ENCODE peak calls at places on chromosomes 7 and 10, in eight cellular contexts. One of them, this sample, is unnamed.

GRCh38 chr7:36231406-36231805 is 78.4 kb downstream of the EEPD1 start:
- DNase-seq in body of pancreas: no peak
- DNase-seq in substantia nigra: no peak
- DNase-seq in fibroblast of lung: no peak
- DNase-seq in HCT116: no peak
- DNase-seq in CD4-positive, alpha-beta T cell: no peak
- DNase-seq in AG04450: no peak
- DNase-seq in A549: no peak
- DNase-seq in this sample: no peak

GRCh38 chr7:99021941-99022560 is 121.9 kb downstream of the SMURF1 start:
- DNase-seq in substantia nigra: no peak
- DNase-seq in AG04450: no peak
- DNase-seq in A549: no peak
- DNase-seq in body of pancreas: no peak
- DNase-seq in CD4-positive, alpha-beta T cell: no peak
- DNase-seq in HCT116: no peak
- DNase-seq in fibroblast of lung: no peak
- DNase-seq in this sample: peak; percentile 72

GRCh38 chr7:100370303-100370702 is 3.0 kb upstream of the PILRA start:
- DNase-seq in CD4-positive, alpha-beta T cell: no peak
- DNase-seq in AG04450: no peak
- DNase-seq in body of pancreas: no peak
- DNase-seq in A549: no peak
- DNase-seq in substantia nigra: no peak
- DNase-seq in fibroblast of lung: no peak
- DNase-seq in HCT116: no peak
- DNase-seq in this sample: no peak

GRCh38 chr10:42177077-42177792 is 461.1 kb downstream of the ZNF33B start:
- DNase-seq in AG04450: no peak
- DNase-seq in HCT116: no peak
- DNase-seq in substantia nigra: no peak
- DNase-seq in CD4-positive, alpha-beta T cell: no peak
- DNase-seq in A549: no peak
- DNase-seq in fibroblast of lung: no peak
- DNase-seq in body of pancreas: no peak
- DNase-seq in this sample: no peak

GRCh38 chr10:95416270-95416669 is 125.5 kb upstream of the PDLIM1 start:
- DNase-seq in HCT116: no peak
- DNase-seq in fibroblast of lung: no peak
- DNase-seq in substantia nigra: no peak
- DNase-seq in CD4-positive, alpha-beta T cell: no peak
- DNase-seq in AG04450: no peak
- DNase-seq in body of pancreas: no peak
- DNase-seq in A549: no peak
- DNase-seq in this sample: no peak

GRCh38 chr7:127751062-127751722 is 99.2 kb downstream of the SND1 start:
- DNase-seq in CD4-positive, alpha-beta T cell: no peak
- DNase-seq in substantia nigra: no peak
- DNase-seq in HCT116: no peak
- DNase-seq in AG04450: peak; percentile 62
- DNase-seq in fibroblast of lung: peak; percentile 97
- DNase-seq in body of pancreas: no peak
- DNase-seq in A549: no peak
- DNase-seq in this sample: no peak

GRCh38 chr7:84553711-84554110 is 359.1 kb upstream of the SEMA3A start:
- DNase-seq in body of pancreas: no peak
- DNase-seq in fibroblast of lung: no peak
- DNase-seq in CD4-positive, alpha-beta T cell: no peak
- DNase-seq in AG04450: no peak
- DNase-seq in HCT116: no peak
- DNase-seq in substantia nigra: no peak
- DNase-seq in A549: no peak
- DNase-seq in this sample: no peak

GRCh38 chr10:78981257-78981969 is 87.4 kb upstream of the ZMIZ1 start:
- DNase-seq in body of pancreas: no peak
- DNase-seq in fibroblast of lung: no peak
- DNase-seq in CD4-positive, alpha-beta T cell: no peak
- DNase-seq in AG04450: no peak
- DNase-seq in HCT116: no peak
- DNase-seq in substantia nigra: no peak
- DNase-seq in A549: no peak
- DNase-seq in this sample: no peak

GRCh38 chr7:112646787-112647186 is 143.4 kb downstream of the TMEM168 start:
- DNase-seq in body of pancreas: no peak
- DNase-seq in HCT116: no peak
- DNase-seq in fibroblast of lung: no peak
- DNase-seq in AG04450: no peak
- DNase-seq in substantia nigra: no peak
- DNase-seq in A549: no peak
- DNase-seq in CD4-positive, alpha-beta T cell: no peak
- DNase-seq in this sample: no peak

GRCh38 chr7:45086348-45087065 is 2.3 kb downstream of the NACAD start:
- DNase-seq in substantia nigra: peak; percentile 89
- DNase-seq in body of pancreas: no peak
- DNase-seq in A549: no peak
- DNase-seq in HCT116: no peak
- DNase-seq in CD4-positive, alpha-beta T cell: no peak
- DNase-seq in AG04450: no peak
- DNase-seq in fibroblast of lung: no peak
- DNase-seq in this sample: no peak

GRCh38 chr10:3141361-3142005 is 31.1 kb downstream of the PITRM1 start:
- DNase-seq in fibroblast of lung: peak; percentile 59
- DNase-seq in AG04450: no peak
- DNase-seq in body of pancreas: no peak
- DNase-seq in substantia nigra: no peak
- DNase-seq in CD4-positive, alpha-beta T cell: no peak
- DNase-seq in A549: no peak
- DNase-seq in HCT116: no peak
- DNase-seq in this sample: no peak

GRCh38 chr10:123069271-123069670 is 60.5 kb downstream of the ACADSB start:
- DNase-seq in substantia nigra: peak; percentile 20
- DNase-seq in CD4-positive, alpha-beta T cell: no peak
- DNase-seq in A549: no peak
- DNase-seq in HCT116: no peak
- DNase-seq in body of pancreas: no peak
- DNase-seq in AG04450: no peak
- DNase-seq in fibroblast of lung: no peak
- DNase-seq in this sample: peak; percentile 12

GRCh38 chr7:158097511-158098124 is 490.0 kb downstream of the PTPRN2 start:
- DNase-seq in body of pancreas: no peak
- DNase-seq in AG04450: no peak
- DNase-seq in fibroblast of lung: peak; percentile 1
- DNase-seq in CD4-positive, alpha-beta T cell: no peak
- DNase-seq in A549: no peak
- DNase-seq in HCT116: no peak
- DNase-seq in substantia nigra: no peak
- DNase-seq in this sample: no peak

DNA sequence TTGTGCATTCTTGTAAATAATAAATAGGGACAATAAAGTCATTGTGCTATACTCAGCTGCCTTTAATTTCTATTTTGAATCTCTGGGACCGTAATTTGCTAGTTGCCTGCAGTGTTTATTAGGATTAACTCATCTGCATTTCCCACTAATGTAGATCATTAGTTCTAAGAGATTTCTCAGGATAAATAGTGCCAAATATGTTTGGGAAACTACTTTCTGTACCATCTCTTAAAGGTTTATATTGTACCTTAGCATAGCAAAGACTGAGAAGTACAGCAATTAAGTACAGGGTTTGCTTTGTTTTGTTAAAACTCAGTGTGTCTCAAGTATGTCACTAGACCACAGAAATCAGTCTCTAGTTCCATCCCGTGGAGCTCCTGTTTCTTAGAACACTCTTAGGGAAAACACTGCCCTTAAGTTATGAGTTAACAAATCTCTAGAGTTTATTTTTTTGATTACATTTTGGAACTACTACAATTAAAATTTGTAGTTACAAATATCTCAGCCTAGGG is 26.0 kb downstream of the ADD3 start:
- DNase-seq in fibroblast of lung: no peak
- DNase-seq in CD4-positive, alpha-beta T cell: no peak
- DNase-seq in AG04450: no peak
- DNase-seq in HCT116: no peak
- DNase-seq in body of pancreas: no peak
- DNase-seq in A549: no peak
- DNase-seq in substantia nigra: no peak
- DNase-seq in this sample: no peak
- H3K27ac ChIP-seq in fibroblast of lung: no peak overlapping the region
- H3K27ac ChIP-seq in CD4-positive, alpha-beta T cell: no peak overlapping the region
- H3K27ac ChIP-seq in AG04450: no peak overlapping the region
- H3K27ac ChIP-seq in HCT116: no peak overlapping the region
- H3K27ac ChIP-seq in body of pancreas: no peak overlapping the region
- H3K27ac ChIP-seq in A549: no peak overlapping the region
- H3K27ac ChIP-seq in substantia nigra: peak overlapping the region; percentile 79
- H3K27ac ChIP-seq in this sample: no peak overlapping the region

GRCh38 chr10:24707445-24707844 is 16.2 kb downstream of the ARHGAP21 start:
- DNase-seq in A549: no peak
- DNase-seq in HCT116: no peak
- DNase-seq in AG04450: no peak
- DNase-seq in CD4-positive, alpha-beta T cell: no peak
- DNase-seq in substantia nigra: no peak
- DNase-seq in fibroblast of lung: no peak
- DNase-seq in body of pancreas: no peak
- DNase-seq in this sample: no peak
- H3K27ac ChIP-seq in A549: peak overlapping the region; percentile 23
- H3K27ac ChIP-seq in HCT116: no peak overlapping the region
- H3K27ac ChIP-seq in AG04450: no peak overlapping the region
- H3K27ac ChIP-seq in CD4-positive, alpha-beta T cell: no peak overlapping the region
- H3K27ac ChIP-seq in substantia nigra: no peak overlapping the region
- H3K27ac ChIP-seq in fibroblast of lung: peak overlapping the region; percentile 63
- H3K27ac ChIP-seq in body of pancreas: no peak overlapping the region
- H3K27ac ChIP-seq in this sample: no peak overlapping the region

GRCh38 chr10:24292304-24293291 is 83.7 kb downstream of the KIAA1217 start:
- DNase-seq in CD4-positive, alpha-beta T cell: no peak
- DNase-seq in substantia nigra: no peak
- DNase-seq in fibroblast of lung: peak; percentile 19
- DNase-seq in body of pancreas: no peak
- DNase-seq in A549: peak; percentile 14
- DNase-seq in HCT116: no peak
- DNase-seq in AG04450: no peak
- DNase-seq in this sample: no peak
- H3K27ac ChIP-seq in CD4-positive, alpha-beta T cell: no peak overlapping the region
- H3K27ac ChIP-seq in substantia nigra: no peak overlapping the region
- H3K27ac ChIP-seq in fibroblast of lung: no peak overlapping the region
- H3K27ac ChIP-seq in body of pancreas: no peak overlapping the region
- H3K27ac ChIP-seq in A549: no peak overlapping the region
- H3K27ac ChIP-seq in HCT116: no peak overlapping the region
- H3K27ac ChIP-seq in AG04450: peak overlapping the region; percentile 61
- H3K27ac ChIP-seq in this sample: no peak overlapping the region

DNA sequence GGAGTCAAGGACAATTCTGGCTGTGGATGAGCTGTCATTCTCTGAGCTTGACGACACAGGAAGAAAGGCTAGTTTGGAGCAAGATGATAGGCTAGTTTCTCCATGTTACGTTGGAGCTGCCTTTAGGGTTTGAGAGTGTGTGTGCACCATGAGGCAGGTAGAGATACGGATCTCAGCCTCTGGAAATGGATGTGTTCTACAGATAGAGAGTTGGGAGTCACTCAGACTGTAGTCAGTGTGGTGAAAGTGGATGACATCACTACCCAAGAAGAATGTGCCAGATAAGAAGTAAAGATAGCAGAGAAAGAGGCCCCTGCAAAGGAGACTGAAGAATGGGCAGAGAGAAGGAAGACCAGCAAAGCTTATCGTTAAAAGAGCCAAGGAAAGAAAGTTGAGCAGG is 42.4 kb downstream of the PNLIPRP3 start:
- DNase-seq in HCT116: no peak
- DNase-seq in substantia nigra: no peak
- DNase-seq in fibroblast of lung: peak; percentile 15
- DNase-seq in CD4-positive, alpha-beta T cell: no peak
- DNase-seq in AG04450: no peak
- DNase-seq in body of pancreas: no peak
- DNase-seq in A549: no peak
- DNase-seq in this sample: no peak
- H3K27ac ChIP-seq in HCT116: no peak overlapping the region
- H3K27ac ChIP-seq in substantia nigra: no peak overlapping the region
- H3K27ac ChIP-seq in fibroblast of lung: no peak overlapping the region
- H3K27ac ChIP-seq in CD4-positive, alpha-beta T cell: no peak overlapping the region
- H3K27ac ChIP-seq in AG04450: no peak overlapping the region
- H3K27ac ChIP-seq in body of pancreas: no peak overlapping the region
- H3K27ac ChIP-seq in A549: no peak overlapping the region
- H3K27ac ChIP-seq in this sample: no peak overlapping the region

GRCh38 chr10:109895848-109896247 is 27.5 kb downstream of the XPNPEP1 start:
- DNase-seq in CD4-positive, alpha-beta T cell: no peak
- DNase-seq in A549: no peak
- DNase-seq in body of pancreas: no peak
- DNase-seq in HCT116: no peak
- DNase-seq in fibroblast of lung: no peak
- DNase-seq in substantia nigra: no peak
- DNase-seq in AG04450: no peak
- DNase-seq in this sample: no peak
- H3K27ac ChIP-seq in CD4-positive, alpha-beta T cell: no peak overlapping the region
- H3K27ac ChIP-seq in A549: no peak overlapping the region
- H3K27ac ChIP-seq in body of pancreas: peak overlapping the region; percentile 41
- H3K27ac ChIP-seq in HCT116: no peak overlapping the region
- H3K27ac ChIP-seq in fibroblast of lung: no peak overlapping the region
- H3K27ac ChIP-seq in substantia nigra: no peak overlapping the region
- H3K27ac ChIP-seq in AG04450: peak overlapping the region; percentile 53
- H3K27ac ChIP-seq in this sample: no peak overlapping the region

GRCh38 chr7:135956393-135956792 is 20.8 kb downstream of the MTPN start:
- DNase-seq in CD4-positive, alpha-beta T cell: no peak
- DNase-seq in fibroblast of lung: no peak
- DNase-seq in body of pancreas: no peak
- DNase-seq in HCT116: no peak
- DNase-seq in A549: no peak
- DNase-seq in substantia nigra: no peak
- DNase-seq in AG04450: no peak
- DNase-seq in this sample: no peak

GRCh38 chr7:135957627-135958026 is 19.5 kb downstream of the MTPN start:
- DNase-seq in body of pancreas: no peak
- DNase-seq in AG04450: no peak
- DNase-seq in CD4-positive, alpha-beta T cell: no peak
- DNase-seq in fibroblast of lung: no peak
- DNase-seq in HCT116: no peak
- DNase-seq in A549: no peak
- DNase-seq in substantia nigra: no peak
- DNase-seq in this sample: no peak

GRCh38 chr7:135960709-135961451 is 16.3 kb downstream of the MTPN start:
- DNase-seq in substantia nigra: no peak
- DNase-seq in CD4-positive, alpha-beta T cell: no peak
- DNase-seq in AG04450: no peak
- DNase-seq in fibroblast of lung: no peak
- DNase-seq in HCT116: no peak
- DNase-seq in body of pancreas: no peak
- DNase-seq in A549: no peak
- DNase-seq in this sample: no peak

GRCh38 chr7:135959655-135960363 is 17.4 kb downstream of the MTPN start:
- DNase-seq in HCT116: no peak
- DNase-seq in CD4-positive, alpha-beta T cell: no peak
- DNase-seq in AG04450: no peak
- DNase-seq in body of pancreas: no peak
- DNase-seq in substantia nigra: no peak
- DNase-seq in fibroblast of lung: peak; percentile 32
- DNase-seq in A549: no peak
- DNase-seq in this sample: no peak

DNA sequence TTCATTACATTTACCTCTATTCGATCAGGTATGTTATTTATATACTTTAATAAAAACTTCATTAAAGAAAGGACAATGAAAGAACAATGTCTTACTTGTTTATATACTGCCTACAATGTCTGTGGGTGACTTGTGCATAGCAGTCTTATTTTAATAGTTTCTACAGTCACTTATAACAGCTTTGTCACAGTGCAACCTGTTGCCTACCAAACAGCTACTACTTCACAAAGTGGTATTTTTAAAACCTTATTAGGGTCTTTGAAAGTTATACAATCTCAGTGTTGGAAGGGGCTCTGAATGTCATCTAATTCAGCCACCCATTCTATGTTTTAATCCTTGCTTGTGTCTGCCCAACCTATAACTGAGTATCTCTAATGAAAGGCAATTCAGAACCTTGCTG is 19.0 kb downstream of the MTPN start:
- DNase-seq in fibroblast of lung: no peak
- DNase-seq in A549: no peak
- DNase-seq in AG04450: no peak
- DNase-seq in body of pancreas: no peak
- DNase-seq in CD4-positive, alpha-beta T cell: no peak
- DNase-seq in HCT116: no peak
- DNase-seq in substantia nigra: no peak
- DNase-seq in this sample: no peak
- H3K27ac ChIP-seq in fibroblast of lung: no peak overlapping the region
- H3K27ac ChIP-seq in A549: no peak overlapping the region
- H3K27ac ChIP-seq in AG04450: no peak overlapping the region
- H3K27ac ChIP-seq in body of pancreas: no peak overlapping the region
- H3K27ac ChIP-seq in CD4-positive, alpha-beta T cell: no peak overlapping the region
- H3K27ac ChIP-seq in HCT116: no peak overlapping the region
- H3K27ac ChIP-seq in substantia nigra: no peak overlapping the region
- H3K27ac ChIP-seq in this sample: no peak overlapping the region